ENCODE peak calls at places on chromosome 19, in five cellular contexts. L is CD4-positive, CD25-positive, alpha-beta regulatory T cell; O is fibroblast of lung; I is cardiac muscle cell; G is thoracic aorta. U is an unnamed sample. For H3K36me3, the result is how much of the 10 kb centered on the place peaks cover.

GRCh38 chr19:17873661-17874422 is 2.1 kb downstream of the SLC5A5 start:
- DNase-seq in O (no peak), L (peak), G (no peak), I (peak), U (no peak)

GRCh38 chr19:16084067-16084685 is 7.9 kb downstream of the TPM4 start:
- DNase-seq in G (no peak), I (no peak), L (no peak), O (peak), U (no peak)

GRCh38 chr19:45569619-45570421 is 14.8 kb downstream of the OPA3 start:
- DNase-seq in G (no peak), I (peak), O (peak), L (peak), U (peak)

GRCh38 chr19:32908641-32909190 is 39.1 kb upstream of the SLC7A9 start:
- DNase-seq in G (no peak), L (no peak), O (no peak), I (no peak), U (no peak)

GRCh38 chr19:36378625-36379509 is at the start of gene ZFP14:
- DNase-seq in G (peak), O (peak), L (peak), I (peak), U (peak)

GRCh38 chr19:29770653-29771052 is 41.1 kb upstream of the CCNE1 start:
- DNase-seq in L (peak), G (no peak), O (no peak), I (no peak), U (no peak)

GRCh38 chr19:31312004-31312403 is 37.2 kb downstream of the TSHZ3 start:
- DNase-seq in I (no peak), O (peak), G (no peak), L (no peak), U (no peak)

GRCh38 chr19:51365211-51366049 is 758 bp downstream of the ETFB start:
- DNase-seq in G (no peak), O (peak), L (peak), I (peak), U (peak)

GRCh38 chr19:30070198-30070969 is 128.3 kb downstream of the URI1 start:
- DNase-seq in G (no peak), L (no peak), O (no peak), I (no peak), U (peak)

GRCh38 chr19:38721977-38722773 is 22.1 kb downstream of the CAPN12 start:
- DNase-seq in I (peak), G (no peak), L (no peak), O (no peak), U (no peak)

GRCh38 chr19:54952591-54953344 is 5.4 kb upstream of the NLRP7 start:
- DNase-seq in I (no peak), L (no peak), G (no peak), O (no peak), U (no peak)

GRCh38 chr19:18428173-18428836 is 9.1 kb downstream of the SSBP4 start:
- DNase-seq in I (no peak), L (no peak), G (no peak), O (no peak), U (no peak)

GRCh38 chr19:18496980-18497256 is 25.0 kb downstream of the ELL start:
- DNase-seq in I (no peak), L (no peak), G (no peak), O (no peak), U (no peak)

GRCh38 chr19:51664997-51665396 is 18.4 kb upstream of the SIGLEC14 start:
- DNase-seq in L (no peak), I (no peak), O (peak), G (no peak), U (no peak)

GRCh38 chr19:38324431-38324830 is 4.8 kb downstream of the KCNK6 start:
- DNase-seq in G (no peak), O (no peak), L (no peak), I (no peak), U (no peak)

GRCh38 chr19:18594096-18594823 is 5.7 kb downstream of the REX1BD start:
- DNase-seq in L (peak), O (peak), G (no peak), I (peak), U (peak)

GRCh38 chr19:22622901-22623840 is 11.0 kb upstream of the ZNF492 start:
- DNase-seq in L (no peak), I (no peak), G (no peak), O (no peak), U (no peak)

GRCh38 chr19:17052439-17052838 is 22.8 kb downstream of the HAUS8 start:
- DNase-seq in I (peak), O (peak), L (peak), G (no peak), U (no peak)

GRCh38 chr19:1720237-1720636 is 33.1 kb upstream of the ONECUT3 start:
- DNase-seq in L (no peak), G (no peak), O (no peak), I (no peak), U (no peak)

DNA sequence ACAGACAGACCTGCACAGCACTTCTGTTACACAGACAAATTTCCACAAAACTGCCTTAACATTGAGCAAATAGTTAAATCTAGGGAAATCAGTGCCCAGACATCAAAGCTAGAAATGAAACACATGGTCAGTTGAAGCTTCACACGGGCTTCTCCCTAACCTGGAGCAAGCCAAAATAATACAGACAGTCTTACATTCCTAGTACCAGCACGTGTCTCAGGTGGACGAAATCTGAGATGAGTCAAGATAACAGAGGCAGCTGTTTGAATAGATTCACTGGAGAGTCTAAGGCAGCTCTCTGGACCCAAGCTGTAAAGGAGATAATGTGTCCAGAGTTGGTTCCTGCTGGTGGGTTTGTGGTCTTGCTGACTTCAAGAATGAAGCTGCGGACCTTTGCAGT is 4.1 kb upstream of the ZNF699 start:
- DNase-seq in G (no peak), I (no peak), O (no peak), L (no peak), U (no peak)
- H3K4me3 ChIP-seq in G (no peak), I (no peak), O (no peak), L (no peak), U (no peak)

DNA sequence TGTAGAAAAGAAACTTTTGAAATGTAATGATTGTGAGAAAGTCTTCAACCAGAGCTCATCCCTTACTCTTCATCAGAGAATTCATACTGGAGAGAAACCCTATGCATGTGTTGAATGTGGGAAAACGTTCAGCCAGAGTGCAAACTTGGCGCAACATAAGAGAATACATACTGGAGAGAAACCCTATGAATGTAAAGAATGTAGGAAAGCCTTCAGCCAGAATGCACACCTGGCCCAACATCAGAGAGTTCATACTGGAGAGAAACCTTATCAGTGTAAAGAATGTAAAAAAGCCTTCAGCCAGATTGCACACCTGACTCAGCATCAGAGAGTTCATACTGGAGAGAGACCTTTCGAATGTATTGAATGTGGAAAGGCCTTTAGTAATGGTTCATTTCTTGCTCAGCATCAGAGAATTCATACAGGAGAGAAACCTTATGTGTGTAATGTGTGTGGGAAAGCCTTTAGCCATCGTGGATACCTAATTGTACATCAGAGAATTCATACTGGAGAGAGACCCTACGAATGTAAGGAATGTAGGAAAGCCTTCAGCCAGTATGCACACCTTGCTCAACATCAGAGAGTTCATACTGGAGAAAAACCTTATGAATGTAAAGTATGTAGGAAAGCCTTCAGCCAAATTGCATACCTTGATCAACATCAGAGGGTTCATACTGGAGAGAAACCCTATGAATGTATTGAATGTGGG is 19.3 kb downstream of the ZNF583 start:
- DNase-seq in I (no peak), O (peak), L (no peak), G (no peak), U (no peak)
- H3K36me3 ChIP-seq in I (under half), O (under half), L (under half), G (under half), U (under half)

GRCh38 chr19:48836089-48837017 is at the start of gene HSD17B14:
- DNase-seq in I (peak), G (no peak), O (peak), L (no peak), U (peak)
- H3K4me3 ChIP-seq in I (peak), G (peak), O (peak), L (peak), U (peak)

DNA sequence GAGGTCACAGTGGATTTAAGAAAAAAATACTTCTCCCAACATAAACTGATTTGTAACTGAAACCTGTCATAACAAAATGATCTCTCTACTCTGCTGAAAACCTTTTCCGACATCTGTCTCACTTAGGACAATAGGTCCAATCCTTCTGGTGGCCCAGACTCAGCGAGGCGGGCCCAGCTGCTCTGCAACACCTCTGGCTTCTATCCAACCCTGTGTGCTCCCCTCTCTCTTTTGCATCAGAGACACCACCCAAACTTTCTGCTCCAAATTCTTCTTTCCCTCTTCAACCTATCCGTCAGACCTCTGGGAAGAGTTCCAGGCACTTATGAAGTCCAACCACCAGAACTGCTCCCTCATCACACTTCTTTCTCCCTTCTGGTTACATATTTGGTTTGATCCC is 9.7 kb downstream of the SAFB2 start:
- DNase-seq in L (no peak), O (no peak), I (no peak), G (no peak), U (no peak)
- H3K36me3 ChIP-seq in L (half or more), O (under half), I (half or more), G (half or more), U (half or more)

DNA sequence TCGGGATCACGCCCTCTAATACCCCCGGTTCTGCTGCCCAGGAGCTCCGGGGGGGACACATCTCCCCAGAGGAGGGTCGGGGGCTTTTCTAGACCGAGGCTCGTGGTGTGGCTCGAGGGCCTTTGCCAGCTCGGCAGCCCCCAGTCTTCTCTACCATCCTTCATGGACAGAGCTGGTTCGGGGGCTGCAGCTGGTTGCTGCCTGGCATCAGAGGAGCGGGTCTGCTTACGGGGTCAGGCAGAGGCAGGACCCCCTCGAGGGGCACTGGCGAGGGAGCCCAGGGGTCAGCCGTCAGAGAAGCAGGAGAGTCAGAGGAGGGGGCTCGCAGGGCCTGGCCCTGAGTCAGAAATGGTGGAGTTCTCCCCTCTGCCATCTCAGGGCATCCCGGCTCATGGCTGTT is 123.5 kb downstream of the KDM4B start:
- DNase-seq in L (no peak), O (no peak), G (no peak), I (no peak), U (no peak)
- H3K4me3 ChIP-seq in L (no peak), O (no peak), G (no peak), I (no peak), U (no peak)

GRCh38 chr19:42290523-42291436 is 11.2 kb upstream of the PRR19 start:
- DNase-seq in O (no peak), I (peak), L (peak), G (no peak), U (no peak)
- H3K36me3 ChIP-seq in O (half or more), I (under half), L (half or more), G (half or more), U (half or more)

GRCh38 chr19:13019330-13019729 is 24.1 kb downstream of the NFIX start:
- DNase-seq in L (no peak), G (no peak), I (no peak), O (no peak), U (no peak)

GRCh38 chr19:13016245-13016627 is 21.0 kb downstream of the NFIX start:
- DNase-seq in O (no peak), G (no peak), I (no peak), L (no peak), U (no peak)

GRCh38 chr19:13018037-13018914 is 23.0 kb downstream of the NFIX start:
- DNase-seq in G (no peak), I (no peak), L (no peak), O (peak), U (no peak)

GRCh38 chr19:13016628-13017305 is 21.5 kb downstream of the NFIX start:
- DNase-seq in G (no peak), L (no peak), I (no peak), O (no peak), U (no peak)

DNA sequence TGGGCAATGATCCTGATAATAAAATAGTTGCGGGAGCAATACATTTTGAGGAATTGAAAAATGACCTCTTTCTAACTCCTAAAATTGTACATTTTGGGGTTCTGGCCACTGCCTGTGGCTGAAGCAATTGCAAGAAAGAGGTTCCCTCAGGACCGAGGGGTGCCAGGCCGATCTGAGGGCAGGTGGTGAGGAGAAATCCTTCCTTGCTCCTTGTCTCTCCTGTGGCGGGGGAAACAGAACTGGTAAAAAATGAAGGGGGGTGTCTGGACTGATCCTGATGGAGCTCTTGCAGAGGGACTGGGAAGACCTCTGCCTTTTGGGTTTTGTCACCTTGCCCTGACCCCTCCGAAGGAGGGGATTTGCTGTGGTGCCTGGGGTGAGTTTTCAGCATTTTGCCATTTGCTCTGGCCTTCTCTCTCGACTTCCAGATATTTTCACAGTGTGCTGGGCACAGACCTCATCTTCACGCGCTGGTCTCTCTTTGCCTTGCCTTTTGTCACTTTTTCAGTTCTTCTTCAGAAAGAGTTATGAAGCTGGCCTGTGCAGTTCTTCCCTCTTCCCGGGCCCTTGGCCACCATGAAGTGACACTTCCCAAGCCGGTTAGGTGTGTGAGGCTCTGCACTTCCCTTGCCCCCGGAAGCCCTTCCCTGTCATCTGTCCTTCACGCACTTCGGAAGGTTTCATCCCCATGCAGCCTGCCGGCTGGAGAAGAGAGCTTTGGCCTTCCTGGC is 22.2 kb downstream of the NFIX start:
- DNase-seq in I (no peak), G (no peak), L (no peak), O (peak), U (no peak)
- H3K4me3 ChIP-seq in I (no peak), G (peak), L (no peak), O (peak), U (peak)

GRCh38 chr19:46731007-46731501 is 14.1 kb upstream of the PRKD2 start:
- DNase-seq in L (no peak), O (peak), I (no peak), G (no peak), U (no peak)

GRCh38 chr19:46730595-46730994 is 13.7 kb upstream of the PRKD2 start:
- DNase-seq in L (no peak), O (no peak), G (no peak), I (no peak), U (no peak)

GRCh38 chr19:46728693-46729339 is 11.9 kb upstream of the PRKD2 start:
- DNase-seq in G (no peak), L (peak), O (peak), I (peak), U (no peak)

GRCh38 chr19:46729696-46730095 is 12.8 kb upstream of the PRKD2 start:
- DNase-seq in G (no peak), O (no peak), L (no peak), I (no peak), U (no peak)

GRCh38 chr19:46730187-46730586 is 13.3 kb upstream of the PRKD2 start:
- DNase-seq in O (no peak), I (no peak), G (no peak), L (no peak), U (no peak)
- H3K36me3 ChIP-seq in O (half or more), I (under half), G (half or more), L (half or more), U (half or more)

U was measured in ascending aorta.